ENCODE peak calls at places on chromosomes 5 and 9, in five cellular contexts. D is hepatocyte, H is GM23338, P is GM23248, C is PC-3. K is an unnamed sample.

GRCh38 chr5:154506716-154507080 is 28.7 kb upstream of the HAND1 start:
- DNase-seq in D (no peak), H (no peak), P (no peak), C (no peak), K (no peak)

GRCh38 chr5:41281215-41281810 is 68.0 kb upstream of the C6 start:
- DNase-seq in D (no peak), H (no peak), P (no peak), C (no peak), K (no peak)

GRCh38 chr5:151051066-151051930 is 29.5 kb downstream of the TNIP1 start:
- DNase-seq in D (peak), H (peak), P (peak), C (peak), K (peak)

GRCh38 chr9:8857330-8858249 is 1058.0 kb upstream of the DMAC1 start:
- DNase-seq in D (peak), H (peak), P (peak), C (no peak), K (no peak)

GRCh38 chr5:74127377-74128338 is 501.7 kb downstream of the ARHGEF28 start:
- DNase-seq in D (peak), H (peak), P (peak), C (peak), K (no peak)

GRCh38 chr9:90344013-90344412 is 298.6 kb downstream of the DIRAS2 start:
- DNase-seq in D (no peak), H (no peak), P (peak), C (no peak), K (no peak)

GRCh38 chr5:108312258-108312657 is 69.6 kb downstream of the FBXL17 start:
- DNase-seq in D (no peak), H (no peak), P (no peak), C (no peak), K (no peak)

GRCh38 chr5:175800656-175801081 is 70.7 kb upstream of the CPLX2 start:
- DNase-seq in D (no peak), H (no peak), P (peak), C (peak), K (no peak)

GRCh38 chr5:170499621-170500020 is 4.2 kb upstream of the KCNIP1 start:
- DNase-seq in D (no peak), H (no peak), P (no peak), C (no peak), K (no peak)

GRCh38 chr9:129140397-129141065 is 29.3 kb downstream of the PTPA start:
- DNase-seq in D (peak), H (peak), P (peak), C (peak), K (no peak)

GRCh38 chr5:171521219-171521633 is 101.8 kb downstream of the FGF18 start:
- DNase-seq in D (peak), H (peak), P (peak), C (peak), K (peak)

GRCh38 chr9:96015876-96016686 is 140.6 kb downstream of the ERCC6L2 start:
- DNase-seq in D (no peak), H (no peak), P (peak), C (no peak), K (no peak)

GRCh38 chr9:89473762-89474469 is 24.0 kb downstream of the SEMA4D start:
- DNase-seq in D (peak), H (no peak), P (peak), C (peak), K (no peak)

GRCh38 chr5:332843-333242 is 11.3 kb downstream of the AHRR start:
- DNase-seq in D (no peak), H (no peak), P (no peak), C (no peak), K (no peak)

GRCh38 chr9:8679405-8679951 is 879.9 kb upstream of the DMAC1 start:
- DNase-seq in D (no peak), H (no peak), P (no peak), C (no peak), K (no peak)

GRCh38 chr5:82911902-82912301 is 165.3 kb downstream of the TMEM167A start:
- DNase-seq in D (no peak), H (no peak), P (peak), C (no peak), K (no peak)

GRCh38 chr9:126589349-126589748 is 24.4 kb upstream of the LMX1B start:
- DNase-seq in D (no peak), H (no peak), P (no peak), C (no peak), K (no peak)

GRCh38 chr5:174425271-174425963 is 299.0 kb upstream of the MSX2 start:
- DNase-seq in D (peak), H (no peak), P (no peak), C (no peak), K (no peak)

GRCh38 chr5:31408814-31409213 is 123.1 kb downstream of the DROSHA start:
- DNase-seq in D (no peak), H (no peak), P (peak), C (peak), K (no peak)

GRCh38 chr5:124816381-124816780 is 69.9 kb upstream of the ZNF608 start:
- DNase-seq in D (no peak), H (no peak), P (no peak), C (no peak), K (no peak)

GRCh38 chr9:116144038-116144437 is 9.6 kb upstream of the PAPPA start:
- DNase-seq in D (no peak), H (no peak), P (peak), C (peak), K (no peak)

GRCh38 chr5:41794478-41794877 is 75.7 kb downstream of the OXCT1 start:
- DNase-seq in D (peak), H (no peak), P (peak), C (peak), K (peak)

GRCh38 chr9:22469928-22470544 is 23.4 kb downstream of the DMRTA1 start:
- DNase-seq in D (peak), H (peak), P (peak), C (peak), K (peak)

GRCh38 chr9:110755179-110755578 is 86.6 kb downstream of the MUSK start:
- DNase-seq in D (no peak), H (no peak), P (no peak), C (peak), K (no peak)

GRCh38 chr5:107058239-107058638 is 612.5 kb downstream of the EFNA5 start:
- DNase-seq in D (peak), H (no peak), P (no peak), C (no peak), K (no peak)

GRCh38 chr9:5813837-5814236 is 19.1 kb downstream of the ERMP1 start:
- DNase-seq in D (no peak), H (no peak), P (no peak), C (peak), K (no peak)

GRCh38 chr9:95515272-95516113 is 1.3 kb downstream of the PTCH1 start:
- DNase-seq in D (peak), H (peak), P (peak), C (no peak), K (no peak)

GRCh38 chr5:134934202-134934601 is 29.3 kb downstream of the PCBD2 start:
- DNase-seq in D (no peak), H (no peak), P (no peak), C (no peak), K (no peak)

GRCh38 chr9:35415769-35416427 is 74.0 kb upstream of the RUSC2 start:
- DNase-seq in D (no peak), H (peak), P (no peak), C (no peak), K (no peak)

GRCh38 chr9:99819123-99819483 is 2.6 kb upstream of the NR4A3 start:
- DNase-seq in D (no peak), H (no peak), P (no peak), C (no peak), K (no peak)

GRCh38 chr9:132987021-132987620 is 8.6 kb downstream of the GFI1B start:
- DNase-seq in D (no peak), H (no peak), P (peak), C (no peak), K (no peak)

GRCh38 chr5:118722165-118723020 is 266.0 kb downstream of the DTWD2 start:
- DNase-seq in D (no peak), H (no peak), P (no peak), C (no peak), K (no peak)

GRCh38 chr5:118723021-118723338 is 265.4 kb downstream of the DTWD2 start:
- DNase-seq in D (no peak), H (no peak), P (no peak), C (no peak), K (no peak)

DNA sequence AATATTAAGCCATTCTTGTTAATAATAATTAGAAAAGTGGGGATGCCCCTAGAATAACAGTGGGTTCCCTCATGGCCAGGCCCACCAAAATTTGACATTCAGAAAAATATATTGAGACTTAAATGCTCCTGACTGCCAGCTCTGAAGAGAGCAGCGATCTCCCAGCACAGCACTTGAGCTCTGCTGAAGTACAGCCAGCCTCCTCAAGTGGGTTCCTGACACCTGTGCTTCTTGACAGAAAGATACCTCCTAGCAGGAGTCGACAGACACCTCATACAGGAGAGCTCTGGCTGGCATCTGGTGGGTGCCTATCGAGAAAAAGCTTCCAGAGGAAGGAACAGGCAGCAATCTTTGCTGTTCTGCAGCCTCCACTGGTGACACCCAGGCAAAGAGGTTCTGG is 261.5 kb downstream of the DTWD2 start:
- DNase-seq in D (no peak), H (no peak), P (no peak), C (no peak), K (no peak)
- TF ChIP-seq EZH2phosphoT487 in D (no peak), H (no peak), P (no peak), C (no peak), K (no peak)

DNA sequence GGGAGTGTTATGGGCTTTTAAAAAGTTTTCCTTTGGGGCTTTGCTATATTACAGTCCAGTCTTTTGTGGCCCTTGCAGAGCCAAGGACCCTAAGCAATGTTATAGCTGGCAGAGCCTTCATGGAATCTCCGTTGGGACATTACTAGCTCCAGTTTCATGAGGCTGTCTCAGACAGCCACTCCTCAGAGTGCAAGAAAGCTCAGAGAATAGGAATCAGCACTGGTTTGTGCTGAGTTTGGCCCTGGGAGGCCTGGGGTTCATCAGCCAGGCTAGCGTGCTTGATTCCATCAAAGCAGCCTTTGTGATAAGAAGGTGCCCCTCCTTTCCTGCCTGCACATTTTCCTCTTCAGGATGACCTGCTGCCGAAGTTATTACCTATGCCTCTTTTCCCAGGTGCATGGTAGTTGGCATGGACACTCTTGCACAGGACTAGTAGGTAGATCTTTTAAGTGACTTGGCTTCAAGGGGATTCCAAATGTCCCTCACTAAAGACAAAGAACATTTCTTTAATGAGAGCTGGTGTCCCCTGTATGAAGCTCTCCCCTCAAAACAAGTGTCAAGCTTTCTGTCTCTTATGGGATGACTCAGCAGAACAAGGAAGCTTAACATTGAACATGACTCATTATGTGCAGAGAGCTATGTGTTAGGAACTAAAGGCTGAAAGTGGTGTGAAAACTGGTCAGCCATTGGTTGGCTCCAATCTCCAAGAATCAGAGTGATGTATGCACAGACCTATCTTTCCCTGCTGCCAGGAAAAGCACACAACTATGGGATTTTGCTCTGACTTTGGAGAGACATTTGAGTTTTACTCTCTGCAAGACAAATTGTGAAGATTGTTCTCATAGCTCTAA is 120.3 kb downstream of the PRDM6 start:
- DNase-seq in D (peak), H (no peak), P (peak), C (peak), K (peak)
- TF ChIP-seq EZH2phosphoT487 in D (no peak), H (no peak), P (no peak), C (no peak), K (no peak)

GRCh38 chr9:136140966-136141365 is 22.3 kb upstream of the TMEM250 start:
- DNase-seq in D (no peak), H (no peak), P (no peak), C (no peak), K (no peak)
- TF ChIP-seq EZH2phosphoT487 in D (no peak), H (no peak), P (no peak), C (no peak), K (no peak)

DNA sequence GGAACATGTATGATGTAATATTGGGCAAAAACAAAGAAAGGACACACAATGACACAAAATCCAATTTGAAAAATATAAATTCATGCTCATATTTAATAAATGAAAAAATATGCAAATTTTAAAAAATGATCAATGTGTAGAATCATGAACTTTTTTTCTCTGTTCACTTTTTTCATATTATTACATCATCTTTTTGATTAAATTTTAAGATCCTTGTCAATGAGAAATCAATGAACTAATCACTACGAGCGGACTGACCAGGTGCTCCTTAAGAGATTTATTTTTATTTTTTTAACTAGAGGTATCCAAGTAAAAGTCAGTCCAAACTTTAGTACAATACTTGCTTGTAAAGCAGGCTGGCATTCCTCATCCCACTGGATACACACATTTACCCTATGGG is 174.1 kb downstream of the CDK5RAP2 start:
- DNase-seq in D (no peak), H (no peak), P (no peak), C (no peak), K (no peak)
- TF ChIP-seq EZH2phosphoT487 in D (no peak), H (no peak), P (no peak), C (no peak), K (no peak)

K was measured in HCT116.